ENCODE peak calls at places on chromosomes 4 and X, in eight cellular contexts. T is kidney tubule cell; W is HCEC 1CT; V is lung; U is BE2C; Q is activated CD4-positive, alpha-beta T cell treated with anti-CD3 and anti-CD28 coated beads, Interleukin-2, amount 50 U/mL, for 48 hours; S is NCI-H1092 treated with DMSO at 0.1 percent for 48 hours; B is ELR. Y is an unnamed sample.

GRCh38 chrX:150692837-150693781 is at the start of gene MTMR1:
- DNase-seq in T (peak), W (peak), V (no peak), U (peak), Q (peak), S (peak), B (peak), Y (peak)

GRCh38 chr4:125741825-125742452 is 427.2 kb downstream of the FAT4 start:
- DNase-seq in T (peak), W (peak), V (no peak), U (no peak), Q (no peak), S (peak), B (peak), Y (no peak)

GRCh38 chr4:82611982-82612381 is 50.2 kb upstream of the TMEM150C start:
- DNase-seq in T (no peak), W (no peak), V (no peak), U (no peak), Q (no peak), S (peak), B (no peak), Y (no peak)

GRCh38 chrX:110145854-110146253 is 142.9 kb downstream of the TMEM164 start:
- DNase-seq in T (peak), W (peak), V (no peak), U (no peak), Q (peak), S (peak), B (peak), Y (no peak)

GRCh38 chr4:102308032-102308799 is 37.1 kb downstream of the SLC39A8 start:
- DNase-seq in T (peak), W (peak), V (no peak), U (peak), Q (no peak), S (no peak), B (peak), Y (no peak)

GRCh38 chr4:139951051-139951450 is 202.9 kb downstream of the MAML3 start:
- DNase-seq in T (peak), W (no peak), V (no peak), U (no peak), Q (peak), S (no peak), B (peak), Y (no peak)

GRCh38 chrX:720858-721257 is 90.3 kb downstream of the SHOX start:
- DNase-seq in T (no peak), W (no peak), V (no peak), U (no peak), Q (no peak), S (no peak), B (no peak), Y (no peak)

GRCh38 chrX:72061091-72061490 is 70.6 kb downstream of the RTL5 start:
- DNase-seq in T (no peak), W (no peak), V (no peak), U (no peak), Q (no peak), S (no peak), B (no peak), Y (no peak)

GRCh38 chrX:40107291-40108083 is 9.7 kb upstream of the BCOR start:
- DNase-seq in T (peak), W (peak), V (no peak), U (peak), Q (peak), S (peak), B (peak), Y (peak)

GRCh38 chr4:11628093-11628725 is 199.5 kb upstream of the HS3ST1 start:
- DNase-seq in T (peak), W (peak), V (no peak), U (no peak), Q (no peak), S (no peak), B (no peak), Y (no peak)

GRCh38 chr4:105767579-105767978 is 59.0 kb downstream of the GSTCD start:
- DNase-seq in T (no peak), W (no peak), V (no peak), U (no peak), Q (no peak), S (no peak), B (no peak), Y (no peak)

GRCh38 chrX:73289039-73289438 is 74.4 kb upstream of the NAP1L2 start:
- DNase-seq in T (no peak), W (no peak), V (no peak), U (peak), Q (no peak), S (no peak), B (no peak), Y (no peak)

GRCh38 chr4:150242820-150243458 is 164.7 kb downstream of the DCLK2 start:
- DNase-seq in T (peak), W (no peak), V (no peak), U (peak), Q (peak), S (peak), B (peak), Y (no peak)

GRCh38 chrX:19440713-19441112 is 74.6 kb downstream of the MAP3K15 start:
- DNase-seq in T (peak), W (peak), V (no peak), U (no peak), Q (no peak), S (no peak), B (peak), Y (no peak)

GRCh38 chr4:137664055-137664405 is 131.7 kb upstream of the PCDH18 start:
- DNase-seq in T (peak), W (peak), V (no peak), U (no peak), Q (no peak), S (peak), B (peak), Y (no peak)

GRCh38 chr4:128796934-128797333 is 12.6 kb upstream of the JADE1 start:
- DNase-seq in T (peak), W (peak), V (no peak), U (no peak), Q (no peak), S (no peak), B (peak), Y (no peak)

GRCh38 chr4:53956053-53956452 is 108.4 kb downstream of the CHIC2 start:
- DNase-seq in T (no peak), W (no peak), V (no peak), U (no peak), Q (no peak), S (no peak), B (no peak), Y (no peak)

GRCh38 chrX:46849933-46850332 is 13.1 kb downstream of the RP2 start:
- DNase-seq in T (peak), W (peak), V (no peak), U (peak), Q (no peak), S (no peak), B (peak), Y (no peak)

GRCh38 chr4:1099270-1099669 is 14.1 kb downstream of the RNF212 start:
- DNase-seq in T (no peak), W (no peak), V (no peak), U (no peak), Q (no peak), S (no peak), B (no peak), Y (no peak)

GRCh38 chrX:69051901-69052300 is 113.4 kb downstream of the PJA1 start:
- DNase-seq in T (no peak), W (no peak), V (peak), U (no peak), Q (no peak), S (no peak), B (no peak), Y (no peak)

GRCh38 chr4:6197433-6198174 is 2.7 kb downstream of the JAKMIP1 start:
- DNase-seq in T (no peak), W (no peak), V (no peak), U (no peak), Q (no peak), S (no peak), B (no peak), Y (no peak)

GRCh38 chrX:39859991-39860861 is 237.5 kb downstream of the BCOR start:
- DNase-seq in T (no peak), W (peak), V (peak), U (peak), Q (peak), S (no peak), B (peak), Y (no peak)

GRCh38 chr4:87977521-87978278 is 2.2 kb downstream of the SPP1 start:
- DNase-seq in T (no peak), W (no peak), V (no peak), U (no peak), Q (no peak), S (no peak), B (no peak), Y (no peak)